ENCODE peak calls at places on chromosomes 11 and 22, in eight cellular contexts. One of them, this sample, is unnamed. For H3K4me1, the result is how much of the 10 kb centered on the place peaks cover.

GRCh38 chr11:41984023-41984422 is 524.6 kb upstream of the LRRC4C start:
- DNase-seq in heart left ventricle: no peak
- DNase-seq in right lobe of liver: no peak
- DNase-seq in tibial artery: no peak
- DNase-seq in lower lobe of right lung: no peak
- DNase-seq in esophagus squamous epithelium: no peak
- DNase-seq in ovary: no peak
- DNase-seq in body of pancreas: no peak
- DNase-seq in this sample: no peak

GRCh38 chr22:41036924-41037323 is 55.5 kb upstream of the EP300 start:
- DNase-seq in heart left ventricle: no peak
- DNase-seq in right lobe of liver: no peak
- DNase-seq in tibial artery: no peak
- DNase-seq in lower lobe of right lung: no peak
- DNase-seq in esophagus squamous epithelium: no peak
- DNase-seq in ovary: no peak
- DNase-seq in body of pancreas: no peak
- DNase-seq in this sample: no peak

GRCh38 chr22:42150727-42151590 is 20.3 kb upstream of the CYP2D6 start:
- DNase-seq in heart left ventricle: no peak
- DNase-seq in right lobe of liver: no peak
- DNase-seq in tibial artery: no peak
- DNase-seq in lower lobe of right lung: no peak
- DNase-seq in esophagus squamous epithelium: no peak
- DNase-seq in ovary: no peak
- DNase-seq in body of pancreas: no peak
- DNase-seq in this sample: no peak

GRCh38 chr11:71456831-71457230 is 3.8 kb downstream of the NADSYN1 start:
- DNase-seq in heart left ventricle: no peak
- DNase-seq in right lobe of liver: peak
- DNase-seq in tibial artery: no peak
- DNase-seq in lower lobe of right lung: no peak
- DNase-seq in esophagus squamous epithelium: no peak
- DNase-seq in ovary: no peak
- DNase-seq in body of pancreas: no peak
- DNase-seq in this sample: no peak

GRCh38 chr11:96188625-96189006 is 154.4 kb downstream of the MAML2 start:
- DNase-seq in heart left ventricle: no peak
- DNase-seq in right lobe of liver: no peak
- DNase-seq in tibial artery: no peak
- DNase-seq in lower lobe of right lung: no peak
- DNase-seq in esophagus squamous epithelium: no peak
- DNase-seq in ovary: no peak
- DNase-seq in body of pancreas: no peak
- DNase-seq in this sample: no peak

GRCh38 chr22:42066937-42067336 is 3.7 kb downstream of the NAGA start:
- DNase-seq in heart left ventricle: no peak
- DNase-seq in right lobe of liver: no peak
- DNase-seq in tibial artery: no peak
- DNase-seq in lower lobe of right lung: no peak
- DNase-seq in esophagus squamous epithelium: no peak
- DNase-seq in ovary: no peak
- DNase-seq in body of pancreas: no peak
- DNase-seq in this sample: no peak

GRCh38 chr11:117299351-117300300 is 8.5 kb downstream of the BACE1-AS start:
- DNase-seq in heart left ventricle: no peak
- DNase-seq in right lobe of liver: peak
- DNase-seq in tibial artery: no peak
- DNase-seq in lower lobe of right lung: no peak
- DNase-seq in esophagus squamous epithelium: no peak
- DNase-seq in ovary: no peak
- DNase-seq in body of pancreas: peak
- DNase-seq in this sample: no peak

GRCh38 chr11:21654091-21654490 is 538.8 kb upstream of the ANO5 start:
- DNase-seq in heart left ventricle: no peak
- DNase-seq in right lobe of liver: no peak
- DNase-seq in tibial artery: no peak
- DNase-seq in lower lobe of right lung: no peak
- DNase-seq in esophagus squamous epithelium: no peak
- DNase-seq in ovary: no peak
- DNase-seq in body of pancreas: no peak
- DNase-seq in this sample: no peak

GRCh38 chr22:37195921-37196320 is 7.9 kb upstream of the C1QTNF6 start:
- DNase-seq in heart left ventricle: peak
- DNase-seq in right lobe of liver: peak
- DNase-seq in tibial artery: peak
- DNase-seq in lower lobe of right lung: no peak
- DNase-seq in esophagus squamous epithelium: no peak
- DNase-seq in ovary: peak
- DNase-seq in body of pancreas: no peak
- DNase-seq in this sample: no peak

GRCh38 chr11:16613401-16614381 is 124.8 kb upstream of the C11orf58 start:
- DNase-seq in heart left ventricle: peak
- DNase-seq in right lobe of liver: peak
- DNase-seq in tibial artery: peak
- DNase-seq in lower lobe of right lung: peak
- DNase-seq in esophagus squamous epithelium: no peak
- DNase-seq in ovary: peak
- DNase-seq in body of pancreas: peak
- DNase-seq in this sample: peak

GRCh38 chr11:72762641-72763304 is 10.6 kb upstream of the ARAP1 start:
- DNase-seq in heart left ventricle: no peak
- DNase-seq in right lobe of liver: no peak
- DNase-seq in tibial artery: no peak
- DNase-seq in lower lobe of right lung: no peak
- DNase-seq in esophagus squamous epithelium: no peak
- DNase-seq in ovary: no peak
- DNase-seq in body of pancreas: no peak
- DNase-seq in this sample: no peak

GRCh38 chr11:64317961-64318693 is at the start of gene PRDX5:
- DNase-seq in heart left ventricle: peak
- DNase-seq in right lobe of liver: peak
- DNase-seq in tibial artery: peak
- DNase-seq in lower lobe of right lung: peak
- DNase-seq in esophagus squamous epithelium: peak
- DNase-seq in ovary: peak
- DNase-seq in body of pancreas: peak
- DNase-seq in this sample: peak

GRCh38 chr11:60887531-60887930 is 18.9 kb downstream of the PRPF19 start:
- DNase-seq in heart left ventricle: no peak
- DNase-seq in right lobe of liver: no peak
- DNase-seq in tibial artery: no peak
- DNase-seq in lower lobe of right lung: no peak
- DNase-seq in esophagus squamous epithelium: no peak
- DNase-seq in ovary: no peak
- DNase-seq in body of pancreas: peak
- DNase-seq in this sample: peak

DNA sequence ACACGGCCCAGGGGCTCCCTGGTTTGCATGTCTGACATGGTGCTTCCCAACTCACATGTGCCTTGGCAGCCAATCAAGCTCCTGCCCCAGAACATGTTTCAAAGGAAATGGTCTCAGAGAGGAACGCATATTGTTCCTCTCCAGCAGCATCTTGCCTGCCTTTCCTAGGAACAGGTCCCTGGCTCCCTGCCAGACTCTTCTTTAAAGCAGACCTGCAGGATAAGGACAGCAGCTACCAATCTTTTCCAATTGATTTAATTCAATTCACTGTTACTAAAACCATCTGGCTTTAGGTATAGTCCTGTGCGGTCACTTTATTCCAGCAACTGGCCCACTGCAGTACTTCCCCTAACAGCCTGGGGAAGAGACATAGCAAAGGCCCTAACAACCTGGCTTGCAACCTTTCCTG is 79.9 kb downstream of the AMBRA1 start:
- DNase-seq in heart left ventricle: peak
- DNase-seq in right lobe of liver: peak
- DNase-seq in tibial artery: no peak
- DNase-seq in lower lobe of right lung: no peak
- DNase-seq in esophagus squamous epithelium: no peak
- DNase-seq in ovary: peak
- DNase-seq in body of pancreas: peak
- DNase-seq in this sample: peak
- TF ChIP-seq CTCF in heart left ventricle: no peak
- TF ChIP-seq CTCF in right lobe of liver: no peak
- TF ChIP-seq CTCF in tibial artery: no peak
- TF ChIP-seq CTCF in lower lobe of right lung: no peak
- TF ChIP-seq CTCF in esophagus squamous epithelium: no peak
- TF ChIP-seq CTCF in ovary: no peak
- TF ChIP-seq CTCF in body of pancreas: no peak
- TF ChIP-seq CTCF in this sample: no peak

GRCh38 chr22:43289976-43290663 is 53.1 kb downstream of the SCUBE1 start:
- DNase-seq in heart left ventricle: no peak
- DNase-seq in right lobe of liver: no peak
- DNase-seq in tibial artery: peak
- DNase-seq in lower lobe of right lung: peak
- DNase-seq in esophagus squamous epithelium: no peak
- DNase-seq in ovary: peak
- DNase-seq in body of pancreas: no peak
- DNase-seq in this sample: peak
- H3K4me1 ChIP-seq in heart left ventricle: under half
- H3K4me1 ChIP-seq in right lobe of liver: under half
- H3K4me1 ChIP-seq in tibial artery: under half
- H3K4me1 ChIP-seq in lower lobe of right lung: under half
- H3K4me1 ChIP-seq in esophagus squamous epithelium: under half
- H3K4me1 ChIP-seq in ovary: under half
- H3K4me1 ChIP-seq in body of pancreas: under half
- H3K4me1 ChIP-seq in this sample: under half

GRCh38 chr11:8533332-8533731 is 60.7 kb downstream of the STK33 start:
- DNase-seq in heart left ventricle: no peak
- DNase-seq in right lobe of liver: no peak
- DNase-seq in tibial artery: no peak
- DNase-seq in lower lobe of right lung: no peak
- DNase-seq in esophagus squamous epithelium: no peak
- DNase-seq in ovary: no peak
- DNase-seq in body of pancreas: no peak
- DNase-seq in this sample: peak
- TF ChIP-seq CTCF in heart left ventricle: no peak
- TF ChIP-seq CTCF in right lobe of liver: no peak
- TF ChIP-seq CTCF in tibial artery: no peak
- TF ChIP-seq CTCF in lower lobe of right lung: no peak
- TF ChIP-seq CTCF in esophagus squamous epithelium: no peak
- TF ChIP-seq CTCF in ovary: no peak
- TF ChIP-seq CTCF in body of pancreas: no peak
- TF ChIP-seq CTCF in this sample: no peak

GRCh38 chr22:36193577-36193976 is 8.0 kb downstream of the APOL4 start:
- DNase-seq in heart left ventricle: no peak
- DNase-seq in right lobe of liver: no peak
- DNase-seq in tibial artery: no peak
- DNase-seq in lower lobe of right lung: no peak
- DNase-seq in esophagus squamous epithelium: no peak
- DNase-seq in ovary: no peak
- DNase-seq in body of pancreas: no peak
- DNase-seq in this sample: no peak
- H3K4me1 ChIP-seq in heart left ventricle: under half
- H3K4me1 ChIP-seq in right lobe of liver: under half
- H3K4me1 ChIP-seq in tibial artery: under half
- H3K4me1 ChIP-seq in lower lobe of right lung: under half
- H3K4me1 ChIP-seq in esophagus squamous epithelium: under half
- H3K4me1 ChIP-seq in ovary: under half
- H3K4me1 ChIP-seq in body of pancreas: under half
- H3K4me1 ChIP-seq in this sample: under half